ENCODE peak calls at places on chromosomes 13 and 19, in four cellular contexts. P, T, B and Y are unnamed samples.

GRCh38 chr13:106284358-106284757 is 251.1 kb downstream of the EFNB2 start:
- DNase-seq in P (no peak), B (no peak), T (no peak), Y (no peak)

GRCh38 chr13:98313023-98313937 is 136.2 kb upstream of the RNF113B start:
- DNase-seq in P (no peak), T (no peak), B (no peak), Y (no peak)

GRCh38 chr13:106063591-106064308 is 471.7 kb downstream of the EFNB2 start:
- DNase-seq in P (no peak), B (no peak), T (no peak), Y (peak; percentile 7)

GRCh38 chr13:19155321-19155861 is 26.2 kb downstream of the TUBA3C start:
- DNase-seq in T (no peak), P (no peak), B (no peak), Y (no peak)

GRCh38 chr13:52371736-52372247 is 34.2 kb downstream of the THSD1 start:
- DNase-seq in P (peak; percentile 24), T (no peak), B (no peak), Y (no peak)

GRCh38 chr13:52449323-52450011 is 967 bp downstream of the VPS36 start:
- DNase-seq in P (no peak), B (no peak), T (no peak), Y (no peak)

GRCh38 chr19:858868-859843 is at the start of gene CFD:
- DNase-seq in T (no peak), B (no peak), P (peak; percentile 46), Y (peak; percentile 36)

GRCh38 chr19:55693336-55693974 is 18.4 kb downstream of the EPN1 start:
- DNase-seq in T (no peak), B (no peak), P (no peak), Y (no peak)

GRCh38 chr19:8501547-8501946 is 893 bp downstream of the PRAM1 start:
- DNase-seq in B (no peak), P (no peak), T (no peak), Y (no peak)

GRCh38 chr19:11979527-11979926 is 14.7 kb downstream of the ZNF763 start:
- DNase-seq in P (no peak), B (no peak), T (no peak), Y (no peak)

GRCh38 chr19:32691952-32692726 is 518 bp downstream of the NUDT19 start:
- DNase-seq in P (no peak), T (no peak), B (peak; percentile 19), Y (peak; percentile 43)

GRCh38 chr19:27906081-27906480 is 1306.9 kb downstream of the UQCRFS1 start:
- DNase-seq in B (no peak), T (no peak), P (no peak), Y (no peak)

GRCh38 chr19:18518639-18519038 is 3.2 kb downstream of the ELL start:
- DNase-seq in T (no peak), B (no peak), P (no peak), Y (no peak)

GRCh38 chr19:6239401-6239844 is 40.4 kb downstream of the MLLT1 start:
- DNase-seq in T (no peak), B (no peak), P (no peak), Y (no peak)

GRCh38 chr19:29624489-29625210 is 18.6 kb downstream of the POP4 start:
- DNase-seq in P (no peak), T (no peak), B (no peak), Y (no peak)